ENCODE peak calls at places on chromosomes 12 and 14, in six cellular contexts. F, W, Q, A, L and O are unnamed samples.

GRCh38 chr12:50647479-50647878 is 116.4 kb upstream of the ATF1 start:
- DNase-seq in A (no peak), F (peak; percentile 89), Q (no peak), L (peak; percentile 11), W (no peak), O (peak; percentile 49)

GRCh38 chr12:3315201-3315661 is 175.8 kb upstream of the PRMT8 start:
- DNase-seq in F (peak; percentile 78), Q (no peak), L (peak; percentile 72), A (peak; percentile 77), W (no peak), O (peak; percentile 43)

GRCh38 chr14:104768437-104769323 is 15.7 kb downstream of the SIVA1 start:
- DNase-seq in L (peak; percentile 71), A (peak; percentile 83), W (peak; percentile 87), Q (peak; percentile 85), F (peak; percentile 56), O (peak; percentile 83)

GRCh38 chr12:13307143-13307831 is 110.8 kb downstream of the EMP1 start:
- DNase-seq in L (peak; percentile 50), W (no peak), Q (no peak), F (no peak), A (no peak), O (no peak)

GRCh38 chr14:31127690-31128089 is 79.9 kb downstream of the HECTD1 start:
- DNase-seq in F (no peak), A (no peak), W (peak; percentile 8), L (no peak), Q (no peak), O (peak; percentile 4)

GRCh38 chr14:85572845-85573244 is 42.9 kb downstream of the FLRT2 start:
- DNase-seq in L (peak; percentile 90), A (no peak), Q (no peak), W (no peak), F (peak; percentile 90), O (peak; percentile 78)

GRCh38 chr12:107564946-107565345 is 120.7 kb upstream of the PWP1 start:
- DNase-seq in Q (no peak), L (peak; percentile 47), W (peak; percentile 41), A (peak; percentile 59), F (peak; percentile 20), O (peak; percentile 18)

GRCh38 chr14:102028733-102029132 is 58.1 kb downstream of the HSP90AA1 start:
- DNase-seq in W (no peak), F (peak; percentile 90), A (no peak), L (peak; percentile 76), Q (no peak), O (peak; percentile 31)

GRCh38 chr14:35051796-35052195 is 5.7 kb downstream of the FAM177A1 start:
- DNase-seq in L (peak; percentile 7), A (no peak), F (peak; percentile 53), W (no peak), Q (no peak), O (peak; percentile 39)

GRCh38 chr12:130747867-130748740 is 32.0 kb upstream of the RIMBP2 start:
- DNase-seq in Q (peak; percentile 90), L (peak; percentile 63), W (peak; percentile 68), F (peak; percentile 41), A (peak; percentile 71), O (peak; percentile 73)

GRCh38 chr12:89162704-89163261 is 189.5 kb downstream of the DUSP6 start:
- DNase-seq in Q (peak; percentile 99), A (no peak), W (peak; percentile 46), F (peak; percentile 98), L (peak; percentile 100), O (peak; percentile 99)

GRCh38 chr12:68237523-68238070 is 12.0 kb upstream of the IL26 start:
- DNase-seq in Q (no peak), A (no peak), F (peak; percentile 59), L (no peak), W (no peak), O (no peak)

GRCh38 chr14:99066378-99066777 is 205.6 kb downstream of the BCL11B start:
- DNase-seq in W (no peak), Q (no peak), A (no peak), L (no peak), F (no peak), O (no peak)